ENCODE peak calls at places on chromosomes 5 and 9, in five cellular contexts. D is GM12892; P is naive thymus-derived CD4-positive, alpha-beta T cell; F is SHP77; T is fibroblast of the aortic adventitia. V is an unnamed sample.

GRCh38 chr9:134314950-134315715 is 11.1 kb upstream of the RXRA start:
- DNase-seq in D (no peak), P (no peak), F (no peak), T (no peak), V (no peak)

GRCh38 chr9:70923941-70924340 is 197.5 kb downstream of the TRPM3 start:
- DNase-seq in D (no peak), P (no peak), F (no peak), T (no peak), V (no peak)

GRCh38 chr5:175448276-175448675 is 4.3 kb upstream of the DRD1 start:
- DNase-seq in D (no peak), P (no peak), F (no peak), T (no peak), V (no peak)

GRCh38 chr5:62041364-62041763 is 264.6 kb upstream of the KIF2A start:
- DNase-seq in D (no peak), P (no peak), F (no peak), T (no peak), V (no peak)

GRCh38 chr5:137693951-137694721 is 41.8 kb downstream of the KLHL3 start:
- DNase-seq in D (no peak), P (no peak), F (no peak), T (no peak), V (no peak)

GRCh38 chr9:123453904-123454321 is 97.9 kb downstream of the CRB2 start:
- DNase-seq in D (no peak), P (no peak), F (no peak), T (no peak), V (no peak)

GRCh38 chr5:59559323-59559722 is 334.2 kb downstream of the PDE4D start:
- DNase-seq in D (no peak), P (no peak), F (no peak), T (no peak), V (no peak)

GRCh38 chr5:125657936-125658335 is 765.3 kb upstream of the GRAMD2B start:
- DNase-seq in D (no peak), P (no peak), F (no peak), T (no peak), V (no peak)

GRCh38 chr5:143261748-143262392 is 141.6 kb downstream of the NR3C1 start:
- DNase-seq in D (no peak), P (no peak), F (no peak), T (peak), V (peak)

GRCh38 chr5:150593593-150593992 is 46.9 kb upstream of the SYNPO start:
- DNase-seq in D (no peak), P (no peak), F (no peak), T (no peak), V (peak)

GRCh38 chr5:94992325-94992724 is 292.6 kb downstream of the MCTP1 start:
- DNase-seq in D (no peak), P (no peak), F (no peak), T (no peak), V (no peak)

GRCh38 chr9:109568568-109569210 is 70.6 kb upstream of the PTPN3 start:
- DNase-seq in D (no peak), P (no peak), F (no peak), T (no peak), V (no peak)

GRCh38 chr5:2015116-2015848 is 132.6 kb upstream of the IRX4 start:
- DNase-seq in D (no peak), P (no peak), F (no peak), T (no peak), V (no peak)

GRCh38 chr9:124381073-124381945 is 33.9 kb downstream of the PSMB7 start:
- DNase-seq in D (no peak), P (no peak), F (no peak), T (no peak), V (peak)

GRCh38 chr9:21580636-21581353 is 98.7 kb upstream of the IFNE start:
- DNase-seq in D (no peak), P (no peak), F (no peak), T (peak), V (peak)

V was measured in astrocyte.